ENCODE peak calls at places on chromosomes 12 and 14, in four cellular contexts. One of them, this sample, is unnamed. For H3K4me1, the result is how much of the 10 kb centered on the place peaks cover.

GRCh38 chr12:67919406-67919805 is 69.8 kb upstream of the IFNG-AS1 start:
- DNase-seq in Peyer's patch: no peak
- DNase-seq in aorta: no peak
- DNase-seq in uterus: no peak
- DNase-seq in this sample: no peak

GRCh38 chr12:85642810-85643209 is 193.4 kb downstream of the RASSF9 start:
- DNase-seq in Peyer's patch: no peak
- DNase-seq in aorta: no peak
- DNase-seq in uterus: no peak
- DNase-seq in this sample: no peak

GRCh38 chr12:65470261-65470660 is 191.8 kb downstream of the MSRB3 start:
- DNase-seq in Peyer's patch: no peak
- DNase-seq in aorta: no peak
- DNase-seq in uterus: no peak
- DNase-seq in this sample: no peak

GRCh38 chr12:9649532-9649940 is 20.0 kb upstream of the CLEC2D start:
- DNase-seq in Peyer's patch: peak
- DNase-seq in aorta: no peak
- DNase-seq in uterus: no peak
- DNase-seq in this sample: peak

GRCh38 chr12:75960086-75960910 is 71.3 kb downstream of the PHLDA1 start:
- DNase-seq in Peyer's patch: no peak
- DNase-seq in aorta: no peak
- DNase-seq in uterus: no peak
- DNase-seq in this sample: no peak

GRCh38 chr12:114166360-114166759 is 200.2 kb upstream of the RBM19 start:
- DNase-seq in Peyer's patch: no peak
- DNase-seq in aorta: no peak
- DNase-seq in uterus: peak
- DNase-seq in this sample: no peak

GRCh38 chr12:60394680-60395079 is 798.9 kb downstream of the SLC16A7 start:
- DNase-seq in Peyer's patch: no peak
- DNase-seq in aorta: no peak
- DNase-seq in uterus: no peak
- DNase-seq in this sample: no peak

GRCh38 chr12:92078167-92079053 is 67.2 kb downstream of the BTG1 start:
- DNase-seq in Peyer's patch: no peak
- DNase-seq in aorta: no peak
- DNase-seq in uterus: no peak
- DNase-seq in this sample: no peak

GRCh38 chr12:123546281-123546680 is 12.8 kb upstream of the RILPL1 start:
- DNase-seq in Peyer's patch: no peak
- DNase-seq in aorta: no peak
- DNase-seq in uterus: no peak
- DNase-seq in this sample: no peak

GRCh38 chr14:99579903-99580570 is 24.0 kb downstream of the CCDC85C start:
- DNase-seq in Peyer's patch: no peak
- DNase-seq in aorta: no peak
- DNase-seq in uterus: peak
- DNase-seq in this sample: no peak
- H3K4me3 ChIP-seq in Peyer's patch: peak
- H3K4me3 ChIP-seq in aorta: no peak
- H3K4me3 ChIP-seq in uterus: no peak
- H3K4me3 ChIP-seq in this sample: no peak

GRCh38 chr14:105087963-105088811 is 23.0 kb upstream of the GPR132 start:
- DNase-seq in Peyer's patch: peak
- DNase-seq in aorta: peak
- DNase-seq in uterus: peak
- DNase-seq in this sample: no peak
- H3K4me1 ChIP-seq in Peyer's patch: half or more
- H3K4me1 ChIP-seq in aorta: under half
- H3K4me1 ChIP-seq in uterus: under half
- H3K4me1 ChIP-seq in this sample: under half

GRCh38 chr14:54490448-54490805 is 1.6 kb upstream of the GMFB start:
- DNase-seq in Peyer's patch: no peak
- DNase-seq in aorta: no peak
- DNase-seq in uterus: no peak
- DNase-seq in this sample: no peak
- H3K4me3 ChIP-seq in Peyer's patch: no peak
- H3K4me3 ChIP-seq in aorta: no peak
- H3K4me3 ChIP-seq in uterus: no peak
- H3K4me3 ChIP-seq in this sample: no peak

GRCh38 chr14:64706119-64706465 is 1.9 kb downstream of the PLEKHG3 start:
- DNase-seq in Peyer's patch: no peak
- DNase-seq in aorta: peak
- DNase-seq in uterus: no peak
- DNase-seq in this sample: no peak

GRCh38 chr14:64704145-64704742 is at the start of gene PLEKHG3:
- DNase-seq in Peyer's patch: no peak
- DNase-seq in aorta: peak
- DNase-seq in uterus: peak
- DNase-seq in this sample: no peak

GRCh38 chr14:64704743-64705405 is 650 bp downstream of the PLEKHG3 start:
- DNase-seq in Peyer's patch: no peak
- DNase-seq in aorta: peak
- DNase-seq in uterus: peak
- DNase-seq in this sample: no peak

GRCh38 chr14:64706552-64707193 is 2.4 kb downstream of the PLEKHG3 start:
- DNase-seq in Peyer's patch: no peak
- DNase-seq in aorta: peak
- DNase-seq in uterus: peak
- DNase-seq in this sample: no peak

GRCh38 chr14:64705406-64706118 is 1.3 kb downstream of the PLEKHG3 start:
- DNase-seq in Peyer's patch: no peak
- DNase-seq in aorta: peak
- DNase-seq in uterus: peak
- DNase-seq in this sample: no peak
- H3K4me1 ChIP-seq in Peyer's patch: half or more
- H3K4me1 ChIP-seq in aorta: under half
- H3K4me1 ChIP-seq in uterus: under half
- H3K4me1 ChIP-seq in this sample: half or more

DNA sequence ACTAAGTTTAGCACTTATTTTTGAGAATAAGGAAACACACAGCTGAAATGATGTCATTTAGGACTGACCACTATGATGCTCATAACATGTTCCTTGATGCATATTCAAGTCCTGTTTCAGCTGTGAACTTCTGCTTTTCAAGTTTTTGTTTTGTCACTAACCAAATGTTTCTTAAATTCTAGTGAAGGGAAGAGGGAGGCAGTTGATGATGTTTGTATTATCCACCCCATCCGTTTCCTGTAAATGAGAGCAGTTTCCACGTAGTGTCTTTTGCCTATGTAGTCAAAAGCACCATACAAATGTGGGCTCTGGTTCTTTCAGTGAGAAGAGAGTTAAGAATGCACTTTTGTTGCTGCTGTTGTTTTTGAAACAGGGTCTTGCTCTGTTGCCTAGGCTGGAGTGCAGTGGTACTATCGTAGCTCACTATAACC is 491.8 kb downstream of the PCNX1 start:
- DNase-seq in Peyer's patch: no peak
- DNase-seq in aorta: no peak
- DNase-seq in uterus: no peak
- DNase-seq in this sample: no peak
- H3K4me3 ChIP-seq in Peyer's patch: no peak
- H3K4me3 ChIP-seq in aorta: no peak
- H3K4me3 ChIP-seq in uterus: no peak
- H3K4me3 ChIP-seq in this sample: no peak

DNA sequence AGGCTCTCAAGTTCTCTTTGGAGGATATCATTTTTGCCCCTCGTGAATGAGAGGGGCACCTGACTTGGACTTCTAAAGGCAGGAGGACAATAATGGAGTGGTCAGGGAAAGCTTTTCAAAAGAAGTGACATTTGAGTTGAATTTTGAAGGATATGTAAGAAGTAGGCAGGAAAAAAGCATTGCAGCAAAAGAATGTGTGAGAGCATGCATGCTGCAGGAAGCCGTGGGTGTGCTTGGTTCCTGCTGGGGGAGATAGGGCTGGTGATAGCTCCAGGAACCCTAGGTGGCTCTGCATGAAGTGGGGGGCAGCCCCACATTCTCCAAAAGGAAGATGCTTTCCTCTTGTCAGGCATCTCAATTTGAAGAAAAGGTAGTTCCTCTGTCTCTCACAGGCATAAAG is 23.1 kb downstream of the ACVR1B start:
- DNase-seq in Peyer's patch: no peak
- DNase-seq in aorta: no peak
- DNase-seq in uterus: no peak
- DNase-seq in this sample: no peak
- H3K4me1 ChIP-seq in Peyer's patch: under half
- H3K4me1 ChIP-seq in aorta: under half
- H3K4me1 ChIP-seq in uterus: under half
- H3K4me1 ChIP-seq in this sample: half or more

GRCh38 chr12:46958599-46959290 is 120.7 kb upstream of the PCED1B start:
- DNase-seq in Peyer's patch: no peak
- DNase-seq in aorta: no peak
- DNase-seq in uterus: no peak
- DNase-seq in this sample: no peak
- H3K4me3 ChIP-seq in Peyer's patch: no peak
- H3K4me3 ChIP-seq in aorta: no peak
- H3K4me3 ChIP-seq in uterus: no peak
- H3K4me3 ChIP-seq in this sample: no peak

DNA sequence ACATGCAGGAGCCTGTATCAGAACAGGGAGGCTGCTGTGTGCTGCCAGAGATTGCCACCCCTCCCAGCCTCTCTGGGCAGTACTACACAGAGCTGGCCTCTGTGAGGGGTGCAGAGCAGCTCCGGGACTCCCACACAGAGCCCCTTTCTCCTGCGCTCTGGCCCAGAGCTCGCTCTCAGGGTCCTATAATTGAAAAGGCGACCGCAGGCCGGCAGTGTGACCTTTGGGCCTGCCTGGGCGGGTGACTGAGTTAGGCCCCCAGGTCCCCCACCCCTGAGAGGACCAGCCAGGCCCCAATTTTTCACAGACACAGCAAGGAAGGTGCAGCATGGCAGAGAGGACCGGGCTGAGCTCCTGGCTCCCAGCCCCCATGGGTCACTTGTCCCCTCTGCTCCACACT is 136.4 kb downstream of the ZFP36L1 start:
- DNase-seq in Peyer's patch: no peak
- DNase-seq in aorta: no peak
- DNase-seq in uterus: no peak
- DNase-seq in this sample: no peak
- H3K4me1 ChIP-seq in Peyer's patch: under half
- H3K4me1 ChIP-seq in aorta: under half
- H3K4me1 ChIP-seq in uterus: under half
- H3K4me1 ChIP-seq in this sample: under half